ENCODE peak calls at places on chromosomes 6 and 20, in eight cellular contexts. A is mammary epithelial cell; K is upper lobe of left lung; T is NB4; Q is sigmoid colon; R is CD4-positive, alpha-beta memory T cell; V is vagina; O is skeletal muscle cell. U is an unnamed sample.

GRCh38 chr20:38270869-38271608 is 10.5 kb upstream of the KIAA1755 start:
- DNase-seq in O (peak; percentile 95), V (no peak), R (no peak), T (peak; percentile 24), A (peak; percentile 91), Q (peak; percentile 77), K (no peak), U (peak; percentile 83)

GRCh38 chr20:7742479-7742878 is 197.8 kb downstream of the HAO1 start:
- DNase-seq in R (no peak), K (no peak), V (no peak), A (peak; percentile 63), T (no peak), Q (no peak), O (peak; percentile 36), U (no peak)

GRCh38 chr6:157983439-157984119 is 1.9 kb downstream of the SYNJ2 start:
- DNase-seq in K (no peak), O (no peak), Q (peak; percentile 39), V (no peak), R (no peak), T (no peak), A (no peak), U (peak; percentile 35)

GRCh38 chr6:4115741-4116140 is 19.6 kb downstream of the ECI2 start:
- DNase-seq in A (no peak), R (no peak), O (no peak), V (no peak), Q (no peak), K (no peak), T (no peak), U (no peak)

GRCh38 chr6:14423330-14423729 is 305.8 kb downstream of the CD83 start:
- DNase-seq in O (peak; percentile 83), Q (no peak), K (no peak), A (no peak), R (no peak), T (peak; percentile 74), V (no peak), U (no peak)

GRCh38 chr6:157627195-157627966 is 195.7 kb upstream of the SNX9 start:
- DNase-seq in R (no peak), K (no peak), T (no peak), O (no peak), V (no peak), Q (peak; percentile 46), A (no peak), U (no peak)

GRCh38 chr6:73579389-73579788 is 58.6 kb upstream of the EEF1A1 start:
- DNase-seq in Q (no peak), V (no peak), K (peak; percentile 40), O (no peak), R (no peak), T (peak; percentile 64), A (no peak), U (peak; percentile 74)

GRCh38 chr20:36845288-36845969 is 30.5 kb upstream of the TLDC2 start:
- DNase-seq in V (no peak), T (no peak), R (no peak), K (no peak), O (no peak), Q (no peak), A (no peak), U (no peak)

GRCh38 chr6:3919130-3919628 is 70.0 kb downstream of the FAM50B start:
- DNase-seq in Q (no peak), A (peak; percentile 23), R (no peak), K (peak; percentile 64), O (no peak), T (no peak), V (no peak), U (no peak)

GRCh38 chr6:126682440-126682839 is 342.5 kb downstream of the CENPW start:
- DNase-seq in T (peak; percentile 16), V (no peak), R (no peak), Q (no peak), A (no peak), K (no peak), O (no peak), U (no peak)

GRCh38 chr20:48621256-48622078 is 206.3 kb downstream of the PREX1 start:
- DNase-seq in K (no peak), Q (no peak), A (peak; percentile 59), T (peak; percentile 45), O (no peak), V (no peak), R (no peak), U (no peak)

GRCh38 chr6:151147118-151147832 is 92.5 kb upstream of the AKAP12 start:
- DNase-seq in A (no peak), T (no peak), Q (no peak), O (no peak), R (no peak), K (no peak), V (no peak), U (no peak)

GRCh38 chr20:12928358-12928754 is 80.4 kb upstream of the SPTLC3 start:
- DNase-seq in O (no peak), V (no peak), A (no peak), T (no peak), R (no peak), K (no peak), Q (no peak), U (no peak)
- H3K4me3 ChIP-seq in O (no peak overlapping the region), V (no peak overlapping the region), A (no peak overlapping the region), T (no peak overlapping the region), R (no peak overlapping the region), K (no peak overlapping the region), Q (no peak overlapping the region), U (no peak overlapping the region)

DNA sequence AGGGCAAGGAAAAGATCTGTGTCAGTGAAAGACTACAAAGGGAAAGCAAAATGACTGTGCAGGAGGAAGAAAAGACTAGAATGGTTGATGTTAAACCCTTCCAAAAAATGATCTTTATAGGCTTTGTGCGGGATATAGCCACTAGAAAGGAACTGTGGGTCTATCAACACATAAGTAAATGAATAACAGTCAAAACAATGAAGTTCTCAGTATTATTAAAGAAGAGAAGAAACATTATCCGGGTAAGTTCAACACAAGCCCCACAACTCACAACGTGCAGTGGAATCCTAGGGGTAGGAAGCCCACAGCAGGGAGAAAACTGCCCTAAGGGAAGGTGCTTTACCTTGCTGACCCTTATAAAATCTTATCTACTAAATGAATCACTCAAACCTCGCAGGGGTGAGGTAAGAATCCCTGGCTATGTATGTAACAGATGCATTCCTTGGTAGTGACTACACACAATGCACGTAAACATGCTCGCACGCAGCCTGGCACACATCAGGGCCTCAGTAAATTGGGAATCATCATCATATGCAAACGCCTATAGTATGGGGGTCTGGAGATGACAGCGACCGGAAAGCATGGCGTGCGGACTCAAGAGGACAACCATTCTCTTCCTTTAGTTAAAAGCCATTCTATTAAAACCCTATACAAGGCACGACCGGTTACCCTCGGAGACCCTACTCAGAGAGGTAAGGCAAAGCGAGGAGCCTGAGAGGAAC is 11.3 kb downstream of the TFAP2A start:
- DNase-seq in K (no peak), Q (no peak), V (no peak), A (peak; percentile 95), O (peak; percentile 25), T (no peak), R (no peak), U (no peak)
- H3K4me3 ChIP-seq in K (peak overlapping the region; percentile 56), Q (peak overlapping the region; percentile 34), V (peak overlapping the region; percentile 48), A (peak overlapping the region; percentile 23), O (peak overlapping the region; percentile 67), T (peak overlapping the region; percentile 78), R (peak overlapping the region; percentile 51), U (peak overlapping the region; percentile 77)

GRCh38 chr20:24470031-24470781 is 777 bp downstream of the SYNDIG1 start:
- DNase-seq in R (no peak), T (no peak), A (peak; percentile 57), K (no peak), O (no peak), Q (peak; percentile 55), V (no peak), U (no peak)
- H3K4me3 ChIP-seq in R (no peak overlapping the region), T (no peak overlapping the region), A (peak overlapping the region; percentile 37), K (peak overlapping the region; percentile 41), O (peak overlapping the region; percentile 42), Q (peak overlapping the region; percentile 22), V (peak overlapping the region; percentile 42), U (peak overlapping the region; percentile 75)

GRCh38 chr20:63005240-63005861 is 1.4 kb downstream of the BHLHE23 start:
- DNase-seq in T (no peak), O (no peak), A (no peak), V (no peak), R (no peak), Q (no peak), K (no peak), U (no peak)

GRCh38 chr20:63005862-63006564 is 751 bp downstream of the BHLHE23 start:
- DNase-seq in K (no peak), O (no peak), A (peak; percentile 34), R (peak; percentile 26), V (no peak), T (no peak), Q (no peak), U (no peak)

GRCh38 chr20:63007722-63008488 is 1.1 kb upstream of the BHLHE23 start:
- DNase-seq in V (no peak), R (no peak), T (no peak), A (no peak), Q (no peak), O (no peak), K (no peak), U (no peak)

GRCh38 chr20:63007472-63007721 is 633 bp upstream of the BHLHE23 start:
- DNase-seq in T (no peak), R (no peak), K (no peak), O (no peak), Q (no peak), V (no peak), A (no peak), U (no peak)

DNA sequence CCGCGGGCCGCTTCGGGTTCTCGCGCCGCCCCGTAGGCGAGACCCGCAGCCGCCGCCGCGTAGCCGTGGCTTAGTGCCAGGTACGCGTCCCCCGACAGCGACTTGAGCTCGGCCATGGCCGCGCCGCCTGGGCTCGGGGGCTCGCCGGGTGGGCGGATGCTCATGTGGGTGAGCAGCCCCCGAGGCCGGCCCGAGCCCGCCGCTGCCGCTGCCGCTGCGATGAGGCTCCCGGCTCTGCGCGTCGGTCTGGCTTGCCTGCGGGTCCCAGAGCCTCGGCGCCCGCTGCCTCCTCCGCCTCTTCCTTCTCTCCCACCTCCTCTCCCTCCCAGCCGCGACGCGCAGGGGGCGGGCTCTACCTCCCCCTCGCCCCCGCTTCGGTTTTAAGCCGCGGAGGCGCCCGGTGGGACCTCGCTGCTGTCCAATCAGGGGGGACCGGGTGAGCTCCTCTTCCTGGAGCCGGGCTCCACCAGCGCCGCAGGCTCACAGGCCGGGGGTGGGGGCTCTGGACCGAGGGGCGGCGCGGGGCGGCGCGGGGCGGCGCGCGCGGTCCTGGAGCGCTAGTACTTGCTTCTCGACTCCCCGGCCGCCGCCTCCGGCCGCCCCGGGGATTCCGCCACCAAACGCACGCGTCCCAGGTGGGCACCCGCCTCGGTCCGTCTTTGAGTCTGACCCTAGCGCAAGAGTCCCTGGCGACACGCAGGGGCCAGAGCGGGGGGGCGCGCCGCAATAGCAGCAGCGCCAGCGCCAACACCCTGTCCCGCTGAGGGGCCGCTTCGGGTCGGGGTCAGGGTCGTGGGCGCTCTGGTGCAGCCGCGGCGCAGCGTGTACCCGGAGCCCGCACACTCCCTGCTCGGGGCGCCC is at the start of gene BHLHE23:
- DNase-seq in V (no peak), K (no peak), Q (no peak), A (no peak), T (peak; percentile 86), O (no peak), R (no peak), U (no peak)
- H3K4me3 ChIP-seq in V (no peak within 1 kb of the TSS), K (peak within 1 kb of the TSS; percentile 15), Q (no peak within 1 kb of the TSS), A (no peak within 1 kb of the TSS), T (no peak within 1 kb of the TSS), O (no peak within 1 kb of the TSS), R (no peak within 1 kb of the TSS), U (peak within 1 kb of the TSS; percentile 42)

DNA sequence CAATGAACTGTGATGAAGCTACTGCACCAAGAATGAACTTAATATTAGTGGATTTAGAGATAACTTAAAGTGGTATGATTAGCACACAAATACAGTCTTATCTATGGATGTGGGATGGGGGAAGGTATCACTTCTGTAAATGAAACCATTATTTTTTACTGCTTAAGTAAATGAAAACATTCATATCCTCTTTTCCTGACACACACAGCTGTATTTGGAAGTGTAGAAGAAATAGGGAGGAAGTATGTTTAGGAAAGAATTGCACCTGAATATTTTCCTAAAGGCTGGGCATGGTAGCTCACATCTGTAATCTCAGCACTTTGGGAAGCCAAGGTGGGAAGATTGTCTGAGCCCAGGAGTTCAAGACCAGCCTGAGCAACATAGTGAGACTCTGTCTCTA is 96.8 kb downstream of the HIVEP2 start:
- DNase-seq in A (no peak), T (no peak), R (no peak), K (no peak), O (no peak), Q (no peak), V (no peak), U (no peak)
- H3K4me3 ChIP-seq in A (no peak overlapping the region), T (no peak overlapping the region), R (no peak overlapping the region), K (no peak overlapping the region), O (no peak overlapping the region), Q (no peak overlapping the region), V (no peak overlapping the region), U (no peak overlapping the region)